ENCODE peak calls at places on chromosomes 12 and 14, in seven cellular contexts. V, B, E, J, N, M and I are unnamed samples. For H3K79me2 and H3K4me1, the result is how much of the 10 kb centered on the place peaks cover.

GRCh38 chr14:104092931-104093365 is 7.4 kb downstream of the ASPG start:
- DNase-seq in M (no peak), V (no peak), B (no peak), N (no peak), E (no peak), J (no peak), I (no peak)

GRCh38 chr12:57224973-57225679 is 4.4 kb upstream of the SHMT2 start:
- DNase-seq in B (no peak), M (no peak), E (peak), J (peak), V (peak), N (peak), I (no peak)

GRCh38 chr12:52207895-52208294 is 16.1 kb upstream of the KRT80 start:
- DNase-seq in E (no peak), N (no peak), B (peak), M (peak), J (no peak), V (no peak), I (peak)

GRCh38 chr12:5546616-5547015 is 114.7 kb downstream of the NTF3 start:
- DNase-seq in J (no peak), M (no peak), B (no peak), V (no peak), E (no peak), N (no peak), I (no peak)

GRCh38 chr14:58693048-58693447 is 55.3 kb downstream of the DACT1 start:
- DNase-seq in N (no peak), E (no peak), M (no peak), V (no peak), B (no peak), J (no peak), I (no peak)

GRCh38 chr14:85076111-85076510 is 453.8 kb upstream of the FLRT2 start:
- DNase-seq in B (no peak), E (no peak), V (no peak), M (no peak), N (no peak), J (no peak), I (peak)

GRCh38 chr12:68416350-68416749 is 84.2 kb upstream of the MDM1 start:
- DNase-seq in N (no peak), E (no peak), B (no peak), M (no peak), J (no peak), V (no peak), I (no peak)

GRCh38 chr12:107493646-107494045 is 192.0 kb upstream of the PWP1 start:
- DNase-seq in E (no peak), V (no peak), M (no peak), B (no peak), N (no peak), J (no peak), I (no peak)

GRCh38 chr12:57430117-57430930 is 519 bp downstream of the R3HDM2 start:
- DNase-seq in J (peak), M (peak), B (peak), E (no peak), N (peak), V (peak), I (peak)

GRCh38 chr14:75221797-75222196 is 45.4 kb upstream of the TMED10 start:
- DNase-seq in M (no peak), E (no peak), B (no peak), N (no peak), V (no peak), J (peak), I (peak)

GRCh38 chr14:45785240-45785639 is 532.2 kb upstream of the MIS18BP1 start:
- DNase-seq in J (no peak), E (no peak), V (no peak), N (no peak), B (no peak), M (no peak), I (peak)
- H3K79me2 ChIP-seq in J (under half), E (under half), V (under half), N (under half), B (under half), M (under half), I (under half)

DNA sequence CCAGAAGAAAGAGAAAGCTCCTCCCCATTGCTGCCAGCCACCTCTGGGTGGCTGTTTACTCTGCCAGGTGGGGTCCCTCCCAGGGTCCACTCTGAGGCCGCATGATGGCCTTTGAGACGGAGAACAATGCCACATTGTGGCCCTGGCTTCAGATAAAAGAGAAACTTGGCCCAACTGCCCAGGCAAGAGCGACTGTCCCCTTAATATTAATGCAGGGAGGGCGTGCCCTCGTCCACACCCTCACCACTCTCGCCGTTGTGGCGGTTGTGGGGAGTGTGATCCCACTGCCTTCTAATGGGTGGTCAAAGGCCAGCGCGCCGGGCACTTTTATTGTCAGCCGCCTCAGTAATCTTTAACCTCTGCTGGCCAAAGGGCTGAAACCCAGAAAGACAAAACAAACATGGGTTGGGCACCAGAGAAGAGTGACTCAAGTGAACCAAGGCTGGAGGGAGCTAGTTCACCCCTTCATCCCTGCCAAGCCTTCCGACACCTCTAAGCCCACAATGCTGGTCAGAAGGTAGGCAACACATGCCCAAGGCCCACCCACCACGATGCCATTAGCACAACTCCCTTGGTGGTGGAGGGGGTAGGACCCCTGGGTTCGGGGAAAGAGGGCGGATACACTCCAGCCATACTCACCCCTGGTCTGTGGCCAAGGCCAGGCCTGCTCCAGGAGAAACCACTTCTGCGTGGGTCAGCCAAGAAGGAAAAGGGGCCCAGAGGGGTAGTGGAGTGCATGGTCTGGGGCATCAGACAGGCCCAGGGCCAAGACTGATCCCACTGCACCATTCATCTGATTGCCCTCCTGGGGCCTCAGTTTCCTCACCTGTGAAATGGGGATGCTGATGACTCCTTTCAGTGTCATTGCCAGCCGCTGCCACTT is 44.5 kb upstream of the BCL11B start:
- DNase-seq in E (no peak), J (no peak), N (no peak), V (no peak), M (no peak), B (no peak), I (no peak)
- H3K4me1 ChIP-seq in E (under half), J (under half), N (under half), V (under half), M (under half), B (under half), I (under half)

DNA sequence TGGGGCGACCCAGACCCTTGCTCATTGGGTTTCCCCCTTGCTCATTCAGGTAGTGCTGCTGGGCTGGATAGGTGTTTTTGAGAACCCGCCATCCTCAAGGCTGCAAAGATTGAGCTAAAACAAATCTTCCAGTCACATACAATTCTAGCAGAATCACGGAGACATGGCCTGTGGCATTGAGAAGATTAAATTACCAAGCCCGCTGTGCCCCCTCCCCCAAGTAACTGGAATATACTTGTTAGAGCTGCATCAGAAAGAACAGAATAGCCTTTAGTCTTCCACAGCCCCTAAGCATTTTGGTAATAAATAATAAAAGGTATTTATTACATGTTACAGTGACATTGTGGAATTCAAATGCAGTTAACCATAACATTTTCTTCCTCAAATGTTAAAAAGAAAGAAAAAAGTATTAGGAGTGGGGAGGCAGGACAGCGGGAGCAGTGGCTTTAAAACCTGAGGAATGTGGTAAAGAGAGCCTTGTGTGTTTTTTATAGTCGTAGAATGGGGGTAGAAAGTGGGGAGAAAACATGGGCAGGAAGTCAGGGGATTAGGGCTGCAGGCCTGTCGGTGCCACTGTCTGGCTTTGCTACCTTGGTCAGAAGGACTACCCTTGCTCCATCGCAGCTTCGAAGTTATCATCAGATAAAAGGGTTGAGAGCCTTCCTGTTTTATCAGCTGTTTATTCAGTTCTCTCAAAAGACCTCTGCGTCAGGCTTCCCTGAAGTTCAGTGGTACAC is 255.8 kb downstream of the MSRB3 start:
- DNase-seq in B (no peak), V (no peak), J (no peak), N (no peak), E (no peak), M (no peak), I (no peak)
- H3K9ac ChIP-seq in B (peak), V (no peak), J (no peak), N (no peak), E (no peak), M (peak), I (no peak)

DNA sequence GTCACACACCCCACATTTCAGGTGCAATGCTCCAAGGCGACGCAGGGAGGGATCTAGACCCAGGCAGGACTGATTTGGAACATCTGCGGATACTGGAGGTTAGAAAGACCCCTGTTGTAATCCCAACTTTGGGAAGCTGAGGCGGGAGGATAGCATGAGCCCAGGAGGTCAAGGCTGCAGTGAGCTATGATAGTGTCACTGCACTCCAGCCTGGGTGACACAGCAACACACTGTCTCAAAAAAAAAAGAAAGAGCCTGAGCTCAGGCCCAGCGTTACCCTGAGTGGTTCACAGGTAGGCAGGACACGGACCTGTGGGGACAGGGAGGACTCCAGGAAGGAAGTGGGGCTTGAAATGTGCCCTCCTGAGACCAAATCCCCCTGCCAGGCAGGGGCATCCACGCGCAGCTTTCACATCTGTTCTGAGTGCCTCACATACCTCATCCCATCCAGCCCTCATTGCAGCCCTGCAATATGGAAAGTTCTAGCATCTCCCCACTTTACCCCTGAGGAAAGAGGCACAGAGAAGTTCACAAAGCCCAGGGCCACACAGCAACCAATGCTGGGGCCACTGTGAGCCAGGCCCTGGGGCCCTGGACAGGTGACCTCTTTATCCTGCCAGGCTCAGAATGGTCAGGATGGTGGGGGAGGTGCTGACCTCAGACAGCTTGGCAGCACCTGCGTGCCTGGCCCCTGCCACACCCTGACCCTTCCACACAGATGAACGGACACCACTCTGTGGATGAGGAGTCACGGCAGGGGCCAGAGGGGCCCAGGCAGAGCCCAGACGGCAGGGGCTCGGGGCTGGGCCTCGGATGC is 34.1 kb downstream of the CCDC85C start:
- DNase-seq in N (no peak), E (no peak), J (no peak), V (no peak), M (no peak), B (no peak), I (no peak)
- H3K79me2 ChIP-seq in N (under half), E (half or more), J (under half), V (under half), M (half or more), B (half or more), I (half or more)

GRCh38 chr14:60204104-60204842 is 39.1 kb upstream of the DHRS7 start:
- DNase-seq in V (no peak), E (no peak), M (no peak), J (no peak), B (no peak), N (no peak), I (no peak)

GRCh38 chr14:60210703-60211102 is 38.3 kb upstream of the PPM1A start:
- DNase-seq in M (no peak), E (no peak), N (no peak), V (no peak), B (no peak), J (no peak), I (no peak)

GRCh38 chr14:60204843-60205774 is 39.9 kb upstream of the DHRS7 start:
- DNase-seq in J (no peak), V (no peak), M (no peak), E (no peak), B (no peak), N (no peak), I (no peak)

GRCh38 chr14:60206837-60207533 is 41.8 kb upstream of the DHRS7 start:
- DNase-seq in N (no peak), E (no peak), B (no peak), J (no peak), V (no peak), M (no peak), I (no peak)

DNA sequence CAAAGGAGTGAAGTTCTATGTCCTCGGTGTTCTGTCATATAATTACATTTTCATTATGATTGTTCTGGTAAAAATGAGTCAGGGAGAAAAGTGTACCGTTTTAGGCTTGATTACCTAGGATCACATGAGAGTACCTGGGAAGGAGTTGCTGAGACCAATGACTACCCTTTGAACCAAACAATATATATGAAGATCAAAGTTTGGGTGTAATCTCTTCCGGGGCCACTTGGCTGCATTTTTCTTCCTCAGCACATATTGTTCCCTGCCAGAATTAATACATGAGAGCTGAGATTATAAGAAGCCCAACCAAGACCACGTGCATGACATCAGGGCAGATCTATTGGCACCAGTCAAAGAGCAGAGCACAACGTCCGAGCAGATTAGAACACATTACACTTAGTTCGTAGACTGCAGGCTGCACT is 41.1 kb upstream of the DHRS7 start:
- DNase-seq in M (no peak), N (no peak), J (no peak), E (no peak), V (no peak), B (no peak), I (no peak)
- H3K4me1 ChIP-seq in M (under half), N (under half), J (under half), E (under half), V (under half), B (under half), I (under half)